ENCODE peak calls at places on chromosomes 11 and 22, in six cellular contexts. Y is breast epithelium, L is adrenal gland, J is Peyer's patch, V is IMR-90, X is upper lobe of left lung. S is an unnamed sample.
A peak's percentile ranks its signal among the peaks of the same experiment; 100 is the strongest.

GRCh38 chr22:19903031-19903430 is 38.5 kb upstream of the COMT start:
- DNase-seq in J (no peak), X (no peak), Y (no peak), L (no peak), V (no peak), S (no peak)

GRCh38 chr11:82858556-82859091 is 41.6 kb downstream of the PRCP start:
- DNase-seq in L (no peak), X (no peak), V (peak; percentile 71), Y (no peak), J (no peak), S (no peak)

GRCh38 chr11:99069831-99070444 is 49.2 kb downstream of the CNTN5 start:
- DNase-seq in L (peak; percentile 54), J (no peak), V (no peak), X (no peak), Y (peak; percentile 19), S (no peak)

GRCh38 chr22:39239561-39240423 is 5.0 kb downstream of the PDGFB start:
- DNase-seq in L (no peak), X (peak; percentile 92), Y (peak; percentile 93), V (no peak), J (peak; percentile 91), S (no peak)

GRCh38 chr11:32094931-32095330 is 4.1 kb downstream of the RCN1 start:
- DNase-seq in V (no peak), J (no peak), X (no peak), Y (no peak), L (no peak), S (no peak)

GRCh38 chr22:37193629-37194191 is 5.7 kb upstream of the C1QTNF6 start:
- DNase-seq in Y (no peak), J (no peak), X (no peak), V (peak; percentile 36), L (peak; percentile 77), S (no peak)

GRCh38 chr11:34343153-34343552 is 14.7 kb downstream of the ABTB2 start:
- DNase-seq in J (no peak), L (no peak), X (no peak), Y (no peak), V (peak; percentile 81), S (no peak)

GRCh38 chr11:39668640-39669039 is 1790.8 kb downstream of the LRRC4C start:
- DNase-seq in V (no peak), L (no peak), J (no peak), X (no peak), Y (no peak), S (no peak)

GRCh38 chr22:24474221-24474620 is 20.9 kb upstream of the UPB1 start:
- DNase-seq in Y (no peak), J (no peak), X (no peak), V (peak; percentile 92), L (no peak), S (no peak)

GRCh38 chr11:118572075-118572913 is at the start of gene ARCN1:
- DNase-seq in Y (peak; percentile 71), L (peak; percentile 86), X (peak; percentile 78), J (peak; percentile 89), V (peak; percentile 73), S (peak; percentile 71)
- TF ChIP-seq POLR2A in Y (no peak), L (peak; percentile 33), X (no peak), J (peak; percentile 17), V (peak; percentile 89), S (peak; percentile 66)

GRCh38 chr11:43686207-43686606 is 5.7 kb downstream of the HSD17B12 start:
- DNase-seq in V (no peak), X (no peak), J (no peak), L (no peak), Y (no peak), S (no peak)

GRCh38 chr11:43685483-43685882 is 4.9 kb downstream of the HSD17B12 start:
- DNase-seq in J (no peak), V (no peak), X (no peak), L (no peak), Y (no peak), S (no peak)

GRCh38 chr11:43681543-43681942 is 1.0 kb downstream of the HSD17B12 start:
- DNase-seq in X (no peak), Y (no peak), L (no peak), J (no peak), V (peak; percentile 30), S (no peak)

GRCh38 chr11:43676933-43677332 is 3.6 kb upstream of the HSD17B12 start:
- DNase-seq in X (no peak), V (no peak), Y (no peak), J (no peak), L (no peak), S (no peak)

DNA sequence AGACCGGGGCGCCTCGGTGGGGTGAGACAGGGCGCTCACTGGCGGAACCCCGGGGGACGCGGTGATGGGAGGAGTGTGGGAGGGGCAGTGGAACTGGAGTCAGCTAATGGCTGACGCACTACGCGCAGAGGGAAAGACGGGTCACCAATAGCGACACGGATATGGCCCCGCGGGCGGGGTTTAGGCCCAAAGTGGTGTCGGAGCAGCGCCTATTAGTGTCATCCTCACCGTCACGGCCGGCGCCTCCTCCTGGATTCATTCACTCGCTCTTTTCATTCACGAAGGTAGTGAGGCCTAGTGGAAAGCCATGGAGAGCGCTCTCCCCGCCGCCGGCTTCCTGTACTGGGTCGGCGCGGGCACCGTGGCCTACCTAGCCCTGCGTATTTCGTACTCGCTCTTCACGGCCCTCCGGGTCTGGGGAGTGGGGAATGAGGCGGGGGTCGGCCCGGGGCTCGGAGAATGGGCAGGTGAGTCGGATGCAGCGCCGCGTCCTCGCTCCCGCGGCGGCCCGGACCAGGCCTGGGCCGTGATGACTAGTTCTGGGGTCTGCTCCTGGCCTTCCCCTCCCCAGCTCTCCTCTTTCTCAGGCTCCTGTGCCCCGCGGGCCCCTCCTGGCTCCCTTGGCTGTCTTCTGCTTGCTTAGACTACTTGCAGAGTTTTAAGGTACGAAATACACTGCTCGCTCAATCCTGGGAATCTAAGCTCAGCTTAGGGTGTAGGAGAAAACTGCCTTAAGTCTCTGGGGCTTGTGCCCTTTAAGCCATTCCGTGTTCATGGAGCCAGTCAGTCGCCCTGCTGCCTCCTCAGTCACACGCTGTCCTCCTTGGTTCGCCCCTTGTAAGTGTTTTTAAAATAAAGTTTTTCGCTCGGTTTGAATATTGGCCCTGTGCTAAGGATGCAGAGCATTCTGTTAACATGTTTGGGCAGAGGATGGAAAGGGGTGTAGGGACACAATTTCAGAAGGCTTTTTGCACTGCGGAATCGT is at the start of gene HSD17B12:
- DNase-seq in L (peak; percentile 100), J (peak; percentile 99), X (peak; percentile 100), V (peak; percentile 99), Y (peak; percentile 99), S (peak; percentile 96)
- TF ChIP-seq POLR2A in L (peak; percentile 94), J (peak; percentile 95), X (peak; percentile 94), V (peak; percentile 96), Y (peak; percentile 47), S (peak; percentile 76)

DNA sequence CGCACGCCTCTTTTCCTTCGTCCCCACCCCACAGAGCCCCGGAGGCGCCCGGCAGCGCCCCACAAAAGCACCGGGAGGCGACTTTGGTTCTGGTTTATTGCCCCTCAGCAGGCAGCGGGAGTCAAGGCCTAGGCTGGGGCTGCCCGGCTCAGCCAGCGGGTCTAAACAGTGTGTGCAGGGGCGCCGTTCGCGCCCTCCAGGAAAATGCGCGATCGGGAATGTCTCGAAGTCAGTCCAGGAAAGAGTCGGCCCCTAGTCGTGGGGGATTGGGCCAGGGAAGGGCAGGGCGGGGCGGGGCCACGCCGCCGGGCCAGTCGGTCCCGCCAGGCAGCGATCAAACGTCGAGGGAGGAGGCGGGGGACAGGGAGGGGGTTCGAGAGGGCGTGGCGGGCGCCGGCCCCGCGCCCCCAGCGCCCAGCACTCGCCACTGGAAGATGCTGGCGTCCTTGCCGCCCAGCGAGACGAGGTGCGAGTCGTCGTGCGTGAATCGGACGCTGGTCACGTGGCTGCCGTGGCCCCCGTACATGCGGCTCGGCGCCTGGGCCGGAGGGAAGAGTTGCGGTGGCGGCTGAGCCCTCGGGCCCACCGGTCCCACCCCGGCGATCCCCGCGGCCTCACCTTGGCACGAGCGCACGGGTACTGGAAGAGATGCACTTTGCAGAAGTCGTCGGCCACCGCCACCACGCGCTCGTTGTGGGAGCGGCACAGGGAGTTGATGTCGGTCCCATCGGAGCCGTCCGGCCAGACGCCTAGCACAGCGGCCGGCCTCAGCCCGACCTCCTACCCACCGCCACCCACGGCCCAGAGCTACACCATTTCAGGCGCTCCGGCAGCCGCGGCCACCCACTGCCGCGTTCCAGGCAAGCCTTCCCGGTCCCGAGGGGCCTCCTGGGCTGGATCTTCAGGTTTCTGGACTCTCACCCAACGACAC is 741 bp upstream of the MTA2 start:
- DNase-seq in Y (peak; percentile 72), X (peak; percentile 82), J (peak; percentile 87), V (peak; percentile 46), L (peak; percentile 84), S (peak; percentile 62)
- TF ChIP-seq POLR2A in Y (no peak), X (no peak), J (no peak), V (no peak), L (no peak), S (no peak)

GRCh38 chr22:50528682-50529415 is 963 bp downstream of the TYMP start:
- DNase-seq in L (peak; percentile 61), Y (no peak), X (no peak), V (no peak), J (no peak), S (no peak)

GRCh38 chr22:50530857-50531545 is 1.2 kb upstream of the TYMP start:
- DNase-seq in V (peak; percentile 63), L (peak; percentile 89), Y (peak; percentile 90), X (peak; percentile 94), J (peak; percentile 92), S (peak; percentile 75)

GRCh38 chr22:50531546-50532352 is 1.9 kb upstream of the TYMP start:
- DNase-seq in J (peak; percentile 88), Y (peak; percentile 86), X (peak; percentile 82), L (peak; percentile 84), V (peak; percentile 41), S (peak; percentile 70)

GRCh38 chr22:50529416-50530279 is at the start of gene TYMP:
- DNase-seq in L (peak; percentile 67), X (peak; percentile 88), V (no peak), Y (peak; percentile 54), J (peak; percentile 94), S (peak; percentile 40)

GRCh38 chr22:50530280-50530856 is 556 bp upstream of the TYMP start:
- DNase-seq in X (peak; percentile 88), J (peak; percentile 91), V (peak; percentile 44), Y (peak; percentile 77), L (peak; percentile 85), S (peak; percentile 55)
- TF ChIP-seq POLR2A in X (no peak), J (peak; percentile 35), V (no peak), Y (peak; percentile 60), L (peak; percentile 17), S (peak; percentile 5)

DNA sequence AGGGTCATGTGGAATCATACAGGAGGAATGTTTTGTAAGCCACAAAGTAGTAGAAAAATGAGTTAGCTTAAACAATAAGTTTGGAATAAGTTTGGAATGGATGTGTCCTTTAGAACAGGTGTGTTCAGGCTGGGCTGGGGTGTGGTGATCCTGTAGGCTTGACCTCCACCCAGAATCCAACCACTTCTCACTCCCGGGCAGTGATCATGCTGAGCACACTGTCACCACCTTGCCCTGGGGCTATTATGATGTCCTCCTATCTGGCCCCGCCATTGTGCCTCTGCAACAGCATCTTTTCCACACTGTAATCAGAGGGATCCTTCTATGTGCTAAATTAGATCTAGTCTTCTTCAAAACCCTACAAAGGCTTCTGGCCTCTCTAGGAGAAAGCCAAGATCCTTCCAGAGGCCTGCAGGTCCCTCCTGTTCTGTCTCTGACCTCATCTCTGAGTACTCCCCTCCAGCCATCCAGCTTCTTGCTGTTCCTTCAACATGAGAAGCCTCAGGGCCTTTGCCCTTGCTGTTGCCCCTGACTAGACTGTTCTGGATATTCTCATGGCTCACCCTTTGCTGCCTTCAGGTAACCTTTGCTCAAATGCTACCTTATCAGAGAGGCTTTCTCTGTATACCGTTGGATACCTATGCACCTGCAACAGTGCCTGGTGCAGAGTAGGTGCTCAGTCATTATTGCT is 18.8 kb upstream of the ACCSL start:
- DNase-seq in L (peak; percentile 48), X (no peak), Y (no peak), J (no peak), V (no peak), S (no peak)
- TF ChIP-seq POLR2A in L (no peak), X (no peak), Y (no peak), J (no peak), V (no peak), S (no peak)

GRCh38 chr11:85673422-85673821 is 8.5 kb upstream of the CREBZF start:
- DNase-seq in Y (no peak), V (peak; percentile 23), L (no peak), J (no peak), X (no peak), S (no peak)
- TF ChIP-seq POLR2A in Y (no peak), V (no peak), L (no peak), J (no peak), X (no peak), S (no peak)

S was measured in tibial nerve.